ENCODE peak calls at places on chromosomes 3 and 15, in seven cellular contexts. V, X, H, P, S, A and R are unnamed samples.

GRCh38 chr3:120168611-120169010 is 74.4 kb upstream of the GSK3B start:
- DNase-seq in V (no peak), X (no peak), H (no peak), P (no peak), S (no peak), A (no peak), R (no peak)

GRCh38 chr3:146431240-146431639 is 38.1 kb downstream of the PLSCR2 start:
- DNase-seq in V (peak), X (no peak), H (peak), P (no peak), S (no peak), A (no peak), R (peak)

GRCh38 chr3:15347104-15347736 is 14.8 kb upstream of the SH3BP5 start:
- DNase-seq in V (no peak), X (no peak), H (no peak), P (no peak), S (no peak), A (no peak), R (no peak)

GRCh38 chr15:29115093-29115991 is 154.3 kb downstream of the NSMCE3 start:
- DNase-seq in V (no peak), X (no peak), H (no peak), P (peak), S (no peak), A (no peak), R (no peak)

GRCh38 chr3:134038071-134038491 is 8.4 kb upstream of the SLCO2A1 start:
- DNase-seq in V (no peak), X (no peak), H (no peak), P (no peak), S (no peak), A (no peak), R (no peak)

GRCh38 chr15:70086636-70087035 is 11.1 kb downstream of the TLE3 start:
- DNase-seq in V (no peak), X (no peak), H (no peak), P (no peak), S (no peak), A (no peak), R (no peak)

GRCh38 chr3:4805662-4806061 is 173.6 kb upstream of the BHLHE40 start:
- DNase-seq in V (no peak), X (no peak), H (no peak), P (no peak), S (peak), A (no peak), R (no peak)

GRCh38 chr15:33008284-33009011 is 186.1 kb downstream of the FMN1 start:
- DNase-seq in V (peak), X (no peak), H (peak), P (no peak), S (no peak), A (no peak), R (peak)

GRCh38 chr3:194865081-194865480 is 179.4 kb downstream of the FAM43A start:
- DNase-seq in V (no peak), X (no peak), H (no peak), P (no peak), S (no peak), A (no peak), R (no peak)

GRCh38 chr3:66795365-66795764 is 202.7 kb upstream of the KBTBD8 start:
- DNase-seq in V (peak), X (no peak), H (peak), P (no peak), S (no peak), A (no peak), R (peak)

GRCh38 chr3:79066481-79066880 is 701.3 kb downstream of the ROBO1 start:
- DNase-seq in V (no peak), X (no peak), H (no peak), P (no peak), S (no peak), A (no peak), R (no peak)

GRCh38 chr3:120615863-120616599 is 19.9 kb downstream of the NDUFB4 start:
- DNase-seq in V (peak), X (peak), H (peak), P (peak), S (no peak), A (no peak), R (peak)

GRCh38 chr15:92845109-92845508 is 55.0 kb upstream of the CHD2 start:
- DNase-seq in V (peak), X (no peak), H (peak), P (no peak), S (no peak), A (no peak), R (peak)

GRCh38 chr3:3707858-3708768 is 91.1 kb upstream of the LRRN1 start:
- DNase-seq in V (no peak), X (no peak), H (no peak), P (no peak), S (no peak), A (no peak), R (no peak)

GRCh38 chr3:33355611-33356010 is 78.4 kb downstream of the FBXL2 start:
- DNase-seq in V (peak), X (no peak), H (peak), P (no peak), S (no peak), A (no peak), R (peak)

GRCh38 chr3:23637339-23637738 is 168.4 kb upstream of the UBE2E1 start:
- DNase-seq in V (no peak), X (no peak), H (no peak), P (no peak), S (no peak), A (no peak), R (no peak)

GRCh38 chr15:35168464-35168863 is 83.4 kb upstream of the NANOGP8 start:
- DNase-seq in V (peak), X (no peak), H (peak), P (no peak), S (no peak), A (no peak), R (peak)

GRCh38 chr3:126666600-126667528 is 11.9 kb upstream of the TXNRD3 start:
- DNase-seq in V (no peak), X (no peak), H (no peak), P (no peak), S (no peak), A (no peak), R (no peak)

GRCh38 chr15:96066852-96067490 is 263.5 kb upstream of the NR2F2 start:
- DNase-seq in V (no peak), X (no peak), H (no peak), P (no peak), S (no peak), A (no peak), R (no peak)

GRCh38 chr3:107727102-107727501 is 204.3 kb downstream of the BBX start:
- DNase-seq in V (no peak), X (no peak), H (no peak), P (no peak), S (no peak), A (no peak), R (no peak)

GRCh38 chr3:138092023-138092422 is 23.4 kb downstream of the DZIP1L start:
- DNase-seq in V (peak), X (no peak), H (peak), P (no peak), S (no peak), A (no peak), R (peak)

GRCh38 chr3:50978991-50979667 is 304.4 kb downstream of the DOCK3 start:
- DNase-seq in V (no peak), X (no peak), H (no peak), P (no peak), S (no peak), A (no peak), R (no peak)

GRCh38 chr15:63022181-63022580 is 20.4 kb upstream of the TPM1 start:
- DNase-seq in V (no peak), X (no peak), H (no peak), P (no peak), S (no peak), A (no peak), R (no peak)

GRCh38 chr3:58657571-58658141 is 8.9 kb downstream of the FAM3D start:
- DNase-seq in V (no peak), X (no peak), H (no peak), P (no peak), S (no peak), A (no peak), R (no peak)

GRCh38 chr15:65219137-65219536 is 7.9 kb upstream of the CILP start:
- DNase-seq in V (no peak), X (no peak), H (no peak), P (no peak), S (no peak), A (no peak), R (no peak)

GRCh38 chr3:63995056-63995576 is 28.2 kb downstream of the PSMD6 start:
- DNase-seq in V (no peak), X (no peak), H (no peak), P (no peak), S (no peak), A (no peak), R (no peak)

GRCh38 chr3:56620371-56620770 is 62.7 kb downstream of the TASOR start:
- DNase-seq in V (peak), X (no peak), H (peak), P (no peak), S (no peak), A (no peak), R (no peak)

GRCh38 chr15:41161736-41162135 is 45.7 kb upstream of the INO80 start:
- DNase-seq in V (no peak), X (no peak), H (no peak), P (no peak), S (no peak), A (no peak), R (no peak)

GRCh38 chr3:23668430-23668904 is 137.3 kb upstream of the UBE2E1 start:
- DNase-seq in V (peak), X (no peak), H (peak), P (no peak), S (no peak), A (no peak), R (peak)

GRCh38 chr3:114307841-114308228 is 14.0 kb downstream of the TIGIT start:
- DNase-seq in V (no peak), X (no peak), H (no peak), P (no peak), S (no peak), A (no peak), R (no peak)

GRCh38 chr3:140510303-140510861 is 167.5 kb upstream of the TRIM42 start:
- DNase-seq in V (no peak), X (no peak), H (no peak), P (no peak), S (no peak), A (no peak), R (no peak)

GRCh38 chr3:156382458-156383346 is 172.2 kb downstream of the SSR3 start:
- DNase-seq in V (peak), X (no peak), H (no peak), P (peak), S (peak), A (no peak), R (no peak)

GRCh38 chr3:8752832-8753231 is 16.6 kb downstream of the OXTR start:
- DNase-seq in V (no peak), X (no peak), H (no peak), P (no peak), S (no peak), A (no peak), R (no peak)

GRCh38 chr3:17162116-17162515 is 277.4 kb downstream of the PLCL2 start:
- DNase-seq in V (no peak), X (no peak), H (no peak), P (no peak), S (no peak), A (no peak), R (no peak)

GRCh38 chr15:100123611-100124010 is 218.2 kb downstream of the ADAMTS17 start:
- DNase-seq in V (peak), X (no peak), H (no peak), P (peak), S (no peak), A (no peak), R (no peak)

GRCh38 chr15:68413363-68414255 is 18.4 kb downstream of the ITGA11 start:
- DNase-seq in V (no peak), X (peak), H (peak), P (no peak), S (no peak), A (no peak), R (peak)

GRCh38 chr3:30751610-30752299 is 142.7 kb downstream of the GADL1 start:
- DNase-seq in V (peak), X (peak), H (peak), P (peak), S (peak), A (no peak), R (peak)

GRCh38 chr3:168025076-168025475 is 70.6 kb downstream of the GOLIM4 start:
- DNase-seq in V (peak), X (no peak), H (peak), P (no peak), S (no peak), A (no peak), R (peak)

GRCh38 chr3:100252006-100252405 is 8.8 kb upstream of the TBC1D23 start:
- DNase-seq in V (no peak), X (no peak), H (no peak), P (no peak), S (no peak), A (no peak), R (no peak)

GRCh38 chr15:52331490-52332240 is 36.1 kb upstream of the MYO5C start:
- DNase-seq in V (peak), X (no peak), H (peak), P (peak), S (peak), A (no peak), R (peak)